ENCODE peak calls at places on chromosomes 4 and X, in six cellular contexts. E is SW480; M is cardiac fibroblast; H is SJSA1; F is kidney tubule cell; S is effector CD4-positive, alpha-beta T cell. Q is an unnamed sample.

GRCh38 chr4:2059034-2059725 is at the start of gene NAT8L:
- DNase-seq in F (peak; percentile 27), E (peak; percentile 32), S (no peak), M (peak; percentile 16), H (no peak), Q (no peak)

GRCh38 chrX:107625776-107626175 is 2.5 kb upstream of the PRPS1 start:
- DNase-seq in S (no peak), F (no peak), E (no peak), M (no peak), H (no peak), Q (no peak)

GRCh38 chr4:152083348-152083747 is 322.5 kb upstream of the GATB start:
- DNase-seq in E (peak; percentile 40), M (no peak), F (peak; percentile 89), S (no peak), H (no peak), Q (no peak)

GRCh38 chr4:89586864-89587263 is 250.1 kb downstream of the SNCA start:
- DNase-seq in E (peak; percentile 13), F (peak; percentile 25), M (peak; percentile 35), H (no peak), S (no peak), Q (no peak)

GRCh38 chr4:6221851-6222760 is 21.8 kb upstream of the JAKMIP1 start:
- DNase-seq in F (no peak), M (peak; percentile 15), E (no peak), S (no peak), H (no peak), Q (peak; percentile 37)

GRCh38 chrX:101079223-101079622 is 544 bp downstream of the TMEM35A start:
- DNase-seq in E (no peak), S (no peak), H (peak; percentile 20), F (no peak), M (no peak), Q (no peak)

GRCh38 chrX:128052303-128052702 is at the start of gene ACTRT1:
- DNase-seq in F (no peak), H (no peak), S (no peak), M (no peak), E (no peak), Q (no peak)

GRCh38 chr4:39660045-39660444 is 21.4 kb upstream of the SMIM14 start:
- DNase-seq in H (no peak), F (no peak), M (no peak), E (no peak), S (no peak), Q (no peak)

GRCh38 chrX:150942958-150943594 is 40.1 kb upstream of the HMGB3 start:
- DNase-seq in M (no peak), E (no peak), F (no peak), H (no peak), S (no peak), Q (no peak)

GRCh38 chr4:123312951-123313592 is 83.5 kb upstream of the SPRY1 start:
- DNase-seq in S (no peak), F (no peak), M (no peak), E (no peak), H (no peak), Q (no peak)

GRCh38 chrX:19709812-19710518 is 177.4 kb downstream of the SH3KBP1 start:
- DNase-seq in H (peak; percentile 71), F (peak; percentile 91), E (peak; percentile 92), M (peak; percentile 58), S (no peak), Q (no peak)

GRCh38 chr4:146513548-146513947 is 8.2 kb downstream of the SLC10A7 start:
- DNase-seq in E (no peak), M (no peak), S (no peak), F (no peak), H (no peak), Q (no peak)

GRCh38 chrX:96438803-96439202 is 245.8 kb upstream of the DIAPH2 start:
- DNase-seq in S (no peak), E (no peak), F (no peak), M (no peak), H (no peak), Q (no peak)

GRCh38 chr4:80197132-80197573 is at the start of gene PRDM8:
- DNase-seq in M (no peak), H (no peak), S (no peak), F (no peak), E (no peak), Q (peak; percentile 25)